ENCODE peak calls at places on chromosomes 7 and 10, in ten cellular contexts. X is HepG2, G is Peyer's patch, K is body of pancreas, Z is adrenal gland, T is HCT116, P is A549, I is heart left ventricle, W is stomach, Y is IMR-90. N is an unnamed sample.

GRCh38 chr7:139709460-139709859 is 68.3 kb downstream of the HIPK2 start:
- DNase-seq in X (no peak), G (no peak), K (no peak), Z (peak; percentile 47), T (no peak), P (no peak), I (no peak), W (peak; percentile 21), Y (peak; percentile 92), N (no peak)

GRCh38 chr10:22666287-22667092 is 47.9 kb downstream of the PIP4K2A start:
- DNase-seq in X (peak; percentile 18), G (no peak), K (peak; percentile 32), Z (no peak), T (no peak), P (no peak), I (no peak), W (peak; percentile 58), Y (peak; percentile 62), N (no peak)

GRCh38 chr7:48025630-48026029 is 3.3 kb downstream of the SUN3 start:
- DNase-seq in X (peak; percentile 8), G (no peak), K (no peak), Z (no peak), T (no peak), P (no peak), I (no peak), W (no peak), Y (no peak), N (no peak)

GRCh38 chr10:42864575-42864974 is 82.0 kb downstream of the BMS1 start:
- DNase-seq in X (peak; percentile 16), G (no peak), K (no peak), Z (no peak), T (peak; percentile 22), P (no peak), I (no peak), W (no peak), Y (peak; percentile 9), N (no peak)

GRCh38 chr10:33524966-33525365 is 190.5 kb upstream of the NRP1 start:
- DNase-seq in X (no peak), G (no peak), K (peak; percentile 12), Z (no peak), T (no peak), P (no peak), I (no peak), W (no peak), Y (peak; percentile 53), N (no peak)

GRCh38 chr7:28536259-28536658 is 123.9 kb downstream of the CREB5 start:
- DNase-seq in X (no peak), G (no peak), K (no peak), Z (no peak), T (peak; percentile 23), P (no peak), I (no peak), W (no peak), Y (peak; percentile 56), N (peak; percentile 69)

GRCh38 chr7:11648980-11649379 is 183.0 kb downstream of the THSD7A start:
- DNase-seq in X (no peak), G (no peak), K (no peak), Z (no peak), T (no peak), P (no peak), I (no peak), W (no peak), Y (no peak), N (no peak)

GRCh38 chr10:45253183-45253914 is 62.1 kb downstream of the OR13A1 start:
- DNase-seq in X (no peak), G (no peak), K (no peak), Z (no peak), T (no peak), P (no peak), I (no peak), W (no peak), Y (no peak), N (no peak)

GRCh38 chr7:115707684-115708341 is 322.8 kb downstream of the TFEC start:
- DNase-seq in X (no peak), G (no peak), K (no peak), Z (no peak), T (no peak), P (no peak), I (no peak), W (no peak), Y (no peak), N (no peak)

GRCh38 chr10:86411281-86411841 is 44.8 kb upstream of the GRID1 start:
- DNase-seq in X (peak; percentile 58), G (no peak), K (no peak), Z (peak; percentile 45), T (no peak), P (no peak), I (no peak), W (no peak), Y (peak; percentile 86), N (peak; percentile 37)

GRCh38 chr10:76973515-76974289 is 663.9 kb downstream of the KCNMA1 start:
- DNase-seq in X (no peak), G (no peak), K (no peak), Z (no peak), T (no peak), P (no peak), I (no peak), W (no peak), Y (peak; percentile 59), N (peak; percentile 51)

GRCh38 chr10:10545771-10546170 is 471.9 kb upstream of the CELF2 start:
- DNase-seq in X (no peak), G (no peak), K (no peak), Z (no peak), T (no peak), P (no peak), I (no peak), W (no peak), Y (no peak), N (no peak)

GRCh38 chr10:68082815-68083395 is 7.8 kb upstream of the HERC4 start:
- DNase-seq in X (no peak), G (no peak), K (no peak), Z (no peak), T (no peak), P (no peak), I (no peak), W (no peak), Y (peak; percentile 67), N (no peak)

GRCh38 chr7:28682811-28683210 is 270.5 kb downstream of the CREB5 start:
- DNase-seq in X (no peak), G (no peak), K (no peak), Z (no peak), T (no peak), P (no peak), I (no peak), W (no peak), Y (no peak), N (no peak)

GRCh38 chr10:17751781-17752445 is at the start of gene TMEM236:
- DNase-seq in X (no peak), G (peak; percentile 71), K (no peak), Z (no peak), T (no peak), P (no peak), I (no peak), W (no peak), Y (no peak), N (no peak)
- TF ChIP-seq POLR2A in X (no peak), G (peak; percentile 89), K (no peak), Z (no peak), T (no peak), P (no peak), I (no peak), W (no peak), Y (no peak), N (no peak)

DNA sequence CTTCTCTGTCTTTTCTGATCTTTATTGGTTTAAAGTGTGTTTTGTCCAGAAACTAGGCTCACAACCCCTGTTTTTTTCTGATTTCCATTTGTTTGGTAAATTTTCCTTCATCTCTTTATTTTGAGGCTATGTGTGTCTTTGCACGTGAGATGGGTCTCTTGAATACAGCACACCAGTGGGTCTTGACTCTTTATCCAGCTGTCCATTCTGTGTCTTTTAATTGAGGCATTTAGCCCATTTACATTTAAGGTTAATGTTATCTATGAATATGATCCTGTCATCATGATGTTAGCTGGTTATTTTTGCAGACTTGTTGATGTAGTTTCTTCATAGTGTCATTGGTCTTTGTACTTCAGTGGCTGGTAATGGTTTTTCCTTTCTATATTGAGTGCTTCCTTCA is 10.1 kb downstream of the TEX36 start:
- DNase-seq in X (no peak), G (no peak), K (no peak), Z (no peak), T (no peak), P (no peak), I (no peak), W (no peak), Y (no peak), N (no peak)
- H3K9me3 ChIP-seq in X (peaks cover 6% of the 10 kb centered on the region), G (no peaks in the 10 kb centered on the region), K (peaks cover 11% of the 10 kb centered on the region), Z (no peaks in the 10 kb centered on the region), T (peaks cover 6% of the 10 kb centered on the region), P (peaks cover 7% of the 10 kb centered on the region), I (peaks cover 44% of the 10 kb centered on the region), W (peaks cover 16% of the 10 kb centered on the region), Y (no peaks in the 10 kb centered on the region), N (peaks cover 3% of the 10 kb centered on the region)

GRCh38 chr7:150370612-150371071 is 2.0 kb downstream of the REPIN1 start:
- DNase-seq in X (peak; percentile 55), G (no peak), K (no peak), Z (no peak), T (no peak), P (no peak), I (no peak), W (no peak), Y (peak; percentile 80), N (no peak)

GRCh38 chr7:150369740-150370501 is 1.3 kb downstream of the REPIN1 start:
- DNase-seq in X (no peak), G (no peak), K (no peak), Z (no peak), T (no peak), P (no peak), I (no peak), W (no peak), Y (no peak), N (no peak)

GRCh38 chr7:150367677-150368097 is 935 bp upstream of the REPIN1 start:
- DNase-seq in X (no peak), G (no peak), K (no peak), Z (no peak), T (no peak), P (peak; percentile 83), I (no peak), W (no peak), Y (peak; percentile 46), N (no peak)

GRCh38 chr7:150368098-150368883 is at the start of gene REPIN1:
- DNase-seq in X (peak; percentile 86), G (peak; percentile 96), K (peak; percentile 94), Z (peak; percentile 95), T (peak; percentile 80), P (peak; percentile 72), I (peak; percentile 97), W (peak; percentile 92), Y (peak; percentile 79), N (peak; percentile 92)

GRCh38 chr7:150368884-150369739 is 490 bp downstream of the REPIN1 start:
- DNase-seq in X (peak; percentile 77), G (peak; percentile 80), K (peak; percentile 74), Z (peak; percentile 82), T (peak; percentile 24), P (peak; percentile 79), I (peak; percentile 89), W (peak; percentile 63), Y (peak; percentile 67), N (peak; percentile 58)
- TF ChIP-seq POLR2A in X (no peak), G (peak; percentile 20), K (no peak), Z (no peak), T (no peak), P (no peak), I (no peak), W (no peak), Y (peak; percentile 66), N (peak; percentile 41)

DNA sequence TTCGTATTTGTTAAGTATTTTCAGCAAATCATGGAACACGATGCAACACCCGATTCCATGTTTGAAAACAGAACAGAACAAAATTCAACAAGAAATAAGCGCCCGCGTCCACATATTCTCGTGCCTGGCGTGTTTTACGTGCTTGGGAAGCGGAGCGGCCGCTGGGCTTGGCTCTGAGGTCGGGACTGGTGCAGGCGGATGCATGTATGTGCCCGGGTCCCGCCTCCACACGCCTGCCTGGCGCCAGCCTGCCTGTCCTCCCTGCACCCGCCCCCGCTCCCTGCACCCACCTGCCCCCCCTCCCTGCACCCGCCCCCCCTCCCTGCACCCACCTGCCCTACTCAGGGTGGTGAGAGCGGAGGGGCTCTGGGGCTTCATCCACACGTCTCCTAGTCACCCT is 454.5 kb downstream of the DNAJB6 start:
- DNase-seq in X (no peak), G (no peak), K (no peak), Z (no peak), T (no peak), P (no peak), I (no peak), W (no peak), Y (no peak), N (no peak)
- H3K9me3 ChIP-seq in X (no peaks in the 10 kb centered on the region), G (no peaks in the 10 kb centered on the region), K (no peaks in the 10 kb centered on the region), Z (no peaks in the 10 kb centered on the region), T (no peaks in the 10 kb centered on the region), P (no peaks in the 10 kb centered on the region), I (no peaks in the 10 kb centered on the region), W (no peaks in the 10 kb centered on the region), Y (peaks cover 59% of the 10 kb centered on the region), N (no peaks in the 10 kb centered on the region)

N was measured in uterus.